ENCODE peak calls at places on chromosomes 3 and 15, in four cellular contexts. P is CD8-positive, alpha-beta memory T cell; H is lung; V is breast epithelium. A is an unnamed sample. For H3K27me3 and H3K4me1, the result is how much of the 10 kb centered on the place peaks cover.

GRCh38 chr3:65922441-65922840 is 116.3 kb downstream of the MAGI1 start:
- DNase-seq in H (no peak), V (no peak), P (no peak), A (no peak)

GRCh38 chr3:65814883-65815578 is 223.7 kb downstream of the MAGI1 start:
- DNase-seq in P (no peak), V (no peak), H (no peak), A (no peak)

GRCh38 chr15:99244306-99244705 is 5.1 kb downstream of the TTC23 start:
- DNase-seq in V (no peak), H (no peak), P (no peak), A (no peak)

GRCh38 chr3:182713743-182714517 is 79.4 kb upstream of the ATP11B start:
- DNase-seq in H (no peak), V (no peak), P (no peak), A (no peak)

GRCh38 chr15:85711590-85712192 is 83.0 kb downstream of the KLHL25 start:
- DNase-seq in V (no peak), P (no peak), H (no peak), A (no peak)

GRCh38 chr15:63977102-63977501 is 69.2 kb downstream of the DAPK2 start:
- DNase-seq in H (no peak), V (no peak), P (no peak), A (no peak)

GRCh38 chr15:71256934-71257333 is 141.7 kb downstream of the THSD4 start:
- DNase-seq in H (no peak), P (no peak), V (no peak), A (no peak)

GRCh38 chr15:71777216-71777943 is 33.0 kb upstream of the NR2E3 start:
- DNase-seq in H (no peak), V (no peak), P (no peak), A (no peak)

GRCh38 chr3:55272031-55272645 is 215.0 kb downstream of the WNT5A start:
- DNase-seq in H (no peak), P (no peak), V (no peak), A (no peak)

GRCh38 chr15:82968066-82968465 is 15.5 kb upstream of the HOMER2 start:
- DNase-seq in P (no peak), V (no peak), H (no peak), A (no peak)

GRCh38 chr3:151210676-151211381 is 7.8 kb upstream of the GPR171 start:
- DNase-seq in V (no peak), P (no peak), H (no peak), A (no peak)

GRCh38 chr3:177680442-177680821 is 483.1 kb upstream of the TBL1XR1 start:
- DNase-seq in H (no peak), V (no peak), P (no peak), A (no peak)

GRCh38 chr3:99882436-99883137 is 64.9 kb downstream of the CMSS1 start:
- DNase-seq in V (no peak), H (no peak), P (no peak), A (no peak)

GRCh38 chr15:77768107-77768506 is 135.4 kb upstream of the LINGO1 start:
- DNase-seq in H (no peak), P (no peak), V (no peak), A (no peak)

GRCh38 chr15:65051266-65051665 is 6.1 kb downstream of the SLC51B start:
- DNase-seq in V (no peak), P (no peak), H (no peak), A (no peak)

GRCh38 chr3:46882377-46883015 is 5.0 kb downstream of the PTH1R start:
- DNase-seq in V (no peak), H (no peak), P (no peak), A (no peak)

GRCh38 chr3:31960793-31961431 is 20.1 kb downstream of the OSBPL10 start:
- DNase-seq in V (no peak), H (no peak), P (no peak), A (no peak)

GRCh38 chr3:142642956-142643355 is 46.8 kb downstream of the PLS1 start:
- DNase-seq in V (no peak), P (no peak), H (no peak), A (no peak)

GRCh38 chr3:169673521-169673920 is 10.0 kb upstream of the MECOM start:
- DNase-seq in P (no peak), H (no peak), V (no peak), A (no peak)

GRCh38 chr3:134009345-134010000 is 20.3 kb downstream of the SLCO2A1 start:
- DNase-seq in P (no peak), H (no peak), V (no peak), A (no peak)

GRCh38 chr15:35078221-35078915 is 6.7 kb downstream of the NANOGP8 start:
- DNase-seq in H (no peak), V (no peak), P (no peak), A (peak)

GRCh38 chr3:188473045-188473444 is 319.1 kb downstream of the LPP start:
- DNase-seq in V (no peak), P (no peak), H (no peak), A (no peak)

GRCh38 chr3:17232442-17232841 is 347.7 kb downstream of the PLCL2 start:
- DNase-seq in H (no peak), V (no peak), P (no peak), A (no peak)
- H3K27me3 ChIP-seq in H (under half), V (under half), P (under half), A (under half)

GRCh38 chr3:98777801-98778220 is 14.7 kb downstream of the ST3GAL6 start:
- DNase-seq in P (no peak), V (no peak), H (no peak), A (no peak)

GRCh38 chr3:98778383-98778782 is 15.2 kb downstream of the ST3GAL6 start:
- DNase-seq in V (no peak), P (no peak), H (no peak), A (no peak)

GRCh38 chr3:98779936-98780335 is 16.8 kb downstream of the ST3GAL6 start:
- DNase-seq in P (no peak), V (no peak), H (no peak), A (no peak)

GRCh38 chr3:98778852-98779379 is 15.8 kb downstream of the ST3GAL6 start:
- DNase-seq in P (no peak), H (no peak), V (no peak), A (no peak)

GRCh38 chr3:98780343-98780742 is 17.2 kb downstream of the ST3GAL6 start:
- DNase-seq in H (no peak), P (no peak), V (no peak), A (no peak)
- H3K4me1 ChIP-seq in H (under half), P (under half), V (under half), A (under half)

DNA sequence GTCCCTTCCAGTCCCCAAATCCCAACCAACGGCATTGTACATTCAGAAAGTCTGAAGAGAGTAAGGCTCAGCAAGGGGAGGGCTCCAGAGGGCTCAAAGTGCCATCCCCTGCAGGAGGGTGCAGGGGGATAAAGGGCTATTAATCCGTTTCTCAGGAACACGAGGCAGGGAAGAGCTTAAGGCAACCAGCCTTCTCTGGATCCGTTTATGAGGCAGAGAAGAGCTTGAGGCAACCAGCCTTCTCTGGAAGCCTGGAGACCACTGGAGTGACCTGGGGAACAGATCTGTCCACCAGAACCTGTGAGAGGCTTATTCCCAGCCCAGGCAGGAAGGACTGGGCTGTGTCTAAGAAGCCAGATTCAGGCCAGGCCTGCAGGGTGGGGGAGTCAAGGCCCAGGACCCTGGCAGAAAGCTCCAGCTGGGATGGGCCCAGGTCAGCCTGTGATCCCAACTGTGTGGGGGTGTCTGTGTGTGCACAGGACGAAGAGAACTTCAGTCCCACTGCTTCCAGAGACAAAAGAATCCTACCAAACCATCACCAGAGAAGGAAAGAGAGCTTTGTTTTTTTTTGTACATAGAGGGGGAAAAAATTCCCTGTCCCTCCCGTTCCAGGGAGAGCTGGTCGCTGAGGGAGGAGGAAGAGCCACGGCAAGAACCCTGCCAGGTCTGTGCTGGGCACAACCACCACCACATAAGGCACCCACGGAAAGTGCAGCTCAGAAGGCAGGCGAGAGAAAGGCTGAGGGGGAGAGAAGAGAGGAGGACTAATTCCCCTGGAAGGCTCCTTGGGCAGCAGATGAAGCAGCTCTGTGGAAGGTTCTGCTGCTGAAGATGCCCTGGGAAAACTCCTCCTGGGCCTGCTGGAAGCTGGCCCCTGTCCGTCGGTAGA is 1.6 kb upstream of the ULK3 start:
- DNase-seq in V (no peak), H (no peak), P (no peak), A (no peak)
- H3K4me3 ChIP-seq in V (no peak), H (no peak), P (peak), A (peak)

GRCh38 chr3:26622634-26623408 is at the start of gene LRRC3B:
- DNase-seq in P (no peak), V (no peak), H (no peak), A (no peak)

GRCh38 chr3:26621176-26621575 is 1.4 kb upstream of the LRRC3B start:
- DNase-seq in V (no peak), H (no peak), P (no peak), A (no peak)

GRCh38 chr3:26624209-26624775 is 1.7 kb downstream of the LRRC3B start:
- DNase-seq in P (no peak), H (no peak), V (no peak), A (no peak)

GRCh38 chr3:26623409-26624208 is 1.0 kb downstream of the LRRC3B start:
- DNase-seq in H (no peak), V (no peak), P (no peak), A (no peak)

DNA sequence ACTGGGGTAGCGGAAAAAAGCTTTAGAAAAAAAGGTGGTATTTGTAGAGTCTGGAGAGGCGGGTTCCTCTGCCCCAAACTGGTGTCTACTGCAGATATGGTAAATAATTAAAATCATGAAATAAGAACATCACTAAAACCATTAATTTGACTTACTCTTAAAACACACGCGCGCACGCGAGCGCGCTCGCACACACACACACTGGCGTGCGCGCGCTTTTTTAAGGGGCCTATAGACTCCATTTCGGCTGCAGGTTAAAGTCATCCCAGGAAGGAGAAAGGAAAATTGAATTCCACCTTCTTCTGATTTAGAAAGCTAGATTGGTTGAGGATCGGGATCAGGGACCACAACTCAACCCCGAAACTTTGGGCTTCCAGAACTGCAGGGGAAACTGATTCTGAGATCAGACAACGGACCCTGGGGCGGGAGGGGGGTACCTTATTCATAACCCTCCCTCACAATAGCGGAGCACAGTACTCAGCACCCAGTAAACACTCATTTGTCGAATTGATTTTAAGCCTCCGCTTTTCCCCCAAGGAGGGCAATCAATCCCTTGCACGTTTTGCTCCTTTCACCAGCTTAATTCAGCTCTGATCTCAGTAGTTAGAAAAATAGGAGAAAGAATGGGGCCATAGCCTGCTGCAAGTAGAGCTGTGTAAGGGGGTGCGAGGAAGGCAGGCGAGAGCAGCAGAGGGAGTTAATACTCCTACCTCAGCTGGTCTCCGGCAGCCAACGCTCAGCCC is 510 bp upstream of the LRRC3B start:
- DNase-seq in V (no peak), H (no peak), P (no peak), A (no peak)
- H3K27me3 ChIP-seq in V (under half), H (under half), P (under half), A (under half)

GRCh38 chr3:14426305-14426620 is 23.9 kb downstream of the SLC6A6 start:
- DNase-seq in V (no peak), H (no peak), P (no peak), A (no peak)

GRCh38 chr3:14424711-14425573 is 22.5 kb downstream of the SLC6A6 start:
- DNase-seq in H (peak), P (peak), V (no peak), A (no peak)

GRCh38 chr3:14423197-14423743 is 20.9 kb downstream of the SLC6A6 start:
- DNase-seq in H (peak), V (no peak), P (no peak), A (no peak)

GRCh38 chr3:14423963-14424362 is 21.6 kb downstream of the SLC6A6 start:
- DNase-seq in V (no peak), H (no peak), P (peak), A (no peak)

GRCh38 chr3:14425574-14426304 is 23.3 kb downstream of the SLC6A6 start:
- DNase-seq in P (peak), V (no peak), H (no peak), A (peak)
- H3K4me1 ChIP-seq in P (half or more), V (under half), H (under half), A (half or more)

GRCh38 chr15:74603026-74603788 is 12.4 kb upstream of the CLK3 start:
- DNase-seq in H (no peak), P (no peak), V (no peak), A (no peak)

GRCh38 chr15:74595271-74595670 is 20.4 kb upstream of the CLK3 start:
- DNase-seq in P (no peak), V (no peak), H (no peak), A (no peak)

GRCh38 chr15:74594455-74594854 is 21.2 kb upstream of the CLK3 start:
- DNase-seq in V (no peak), H (no peak), P (no peak), A (no peak)

GRCh38 chr15:74599156-74599555 is 16.5 kb upstream of the CLK3 start:
- DNase-seq in H (no peak), P (no peak), V (no peak), A (no peak)

GRCh38 chr15:74598126-74598842 is 17.4 kb upstream of the CLK3 start:
- DNase-seq in P (peak), V (peak), H (peak), A (peak)
- H3K4me3 ChIP-seq in P (peak), V (peak), H (peak), A (peak)

DNA sequence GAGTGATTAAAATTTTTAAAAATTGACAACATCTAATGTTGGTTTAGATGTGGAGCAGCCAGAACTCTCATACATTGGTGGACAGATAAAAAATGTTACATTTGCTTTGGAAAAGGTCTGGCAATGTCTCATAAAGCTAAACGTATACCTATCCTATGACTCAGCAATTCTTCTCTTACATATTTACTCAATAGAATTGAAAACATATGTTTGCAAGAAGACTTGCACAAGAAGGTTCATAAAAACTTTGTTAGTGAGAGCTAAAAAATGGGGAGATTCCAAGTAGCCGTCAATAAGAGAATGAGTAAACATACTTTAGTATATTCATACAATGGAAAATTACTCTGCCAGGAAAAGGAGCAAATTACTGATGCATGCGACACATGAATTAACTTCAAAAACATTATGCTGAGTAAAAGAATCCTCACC is 30.0 kb downstream of the MASP1 start:
- DNase-seq in P (no peak), V (no peak), H (no peak), A (no peak)
- H3K27me3 ChIP-seq in P (under half), V (under half), H (under half), A (under half)

GRCh38 chr3:185961675-185962232 is 23.9 kb upstream of the TRA2B start:
- DNase-seq in V (no peak), P (no peak), H (no peak), A (no peak)
- H3K4me1 ChIP-seq in V (under half), P (under half), H (under half), A (under half)

A was measured in naive thymus-derived CD4-positive, alpha-beta T cell.